ENCODE peak calls at places on chromosomes 7 and 10, in ten cellular contexts. U is GM06990; H is stimulated activated CD8-positive, alpha-beta memory T cell treated with anti-CD3 and anti-CD28 coated beads, Interleukin-12 subunit alpha, Interleukin-12 subunit beta, amount 100 ng/mL, for 4 hours; P is kidney epithelial cell; Q is astrocyte of the spinal cord; K is smooth muscle cell of the brain vasculature; O is GM23248; Y is cardiac muscle cell; L is amniotic stem cell; G is G401. X is an unnamed sample.

GRCh38 chr10:121078036-121078435 is 226.9 kb downstream of the WDR11 start:
- DNase-seq in U (no peak), H (no peak), P (no peak), Q (no peak), K (no peak), O (no peak), Y (no peak), L (no peak), G (no peak), X (no peak)

GRCh38 chr7:90594791-90595317 is 1.3 kb upstream of the CDK14 start:
- DNase-seq in U (no peak), H (no peak), P (peak; percentile 37), Q (peak; percentile 90), K (peak; percentile 28), O (peak; percentile 96), Y (peak; percentile 86), L (peak; percentile 24), G (peak; percentile 34), X (peak; percentile 44)

GRCh38 chr10:118590334-118590733 is 5.1 kb downstream of the PRLHR start:
- DNase-seq in U (no peak), H (no peak), P (no peak), Q (no peak), K (no peak), O (peak; percentile 13), Y (peak; percentile 66), L (no peak), G (peak; percentile 65), X (no peak)

GRCh38 chr7:30923774-30924413 is 12.2 kb downstream of the AQP1 start:
- DNase-seq in U (no peak), H (no peak), P (no peak), Q (no peak), K (no peak), O (no peak), Y (no peak), L (no peak), G (no peak), X (peak; percentile 17)

GRCh38 chr10:112215342-112215774 is 31.8 kb upstream of the GPAM start:
- DNase-seq in U (no peak), H (no peak), P (no peak), Q (no peak), K (no peak), O (no peak), Y (peak; percentile 59), L (no peak), G (no peak), X (no peak)

GRCh38 chr10:3477683-3478082 is 305.1 kb upstream of the PITRM1 start:
- DNase-seq in U (no peak), H (no peak), P (no peak), Q (peak; percentile 64), K (no peak), O (peak; percentile 91), Y (peak; percentile 89), L (no peak), G (no peak), X (no peak)

GRCh38 chr10:86857097-86857825 is 100.2 kb downstream of the MMRN2 start:
- DNase-seq in U (no peak), H (no peak), P (peak; percentile 7), Q (peak; percentile 10), K (no peak), O (peak; percentile 86), Y (peak; percentile 65), L (no peak), G (peak; percentile 33), X (no peak)

GRCh38 chr10:30915141-30915540 is 116.5 kb downstream of the ZNF438 start:
- DNase-seq in U (no peak), H (no peak), P (no peak), Q (no peak), K (no peak), O (peak; percentile 19), Y (peak; percentile 81), L (no peak), G (no peak), X (no peak)

GRCh38 chr10:63977329-63977923 is 456.2 kb downstream of the REEP3 start:
- DNase-seq in U (no peak), H (no peak), P (peak; percentile 1), Q (peak; percentile 9), K (peak; percentile 4), O (peak; percentile 56), Y (peak; percentile 51), L (no peak), G (peak; percentile 64), X (peak; percentile 54)

GRCh38 chr10:20641605-20642004 is 255.5 kb downstream of the NEBL start:
- DNase-seq in U (no peak), H (no peak), P (no peak), Q (no peak), K (no peak), O (no peak), Y (no peak), L (no peak), G (no peak), X (no peak)

GRCh38 chr7:132430863-132431822 is 145.1 kb downstream of the PLXNA4 start:
- DNase-seq in U (no peak), H (peak; percentile 37), P (peak; percentile 45), Q (peak; percentile 97), K (peak; percentile 9), O (peak; percentile 82), Y (peak; percentile 97), L (no peak), G (no peak), X (no peak)

GRCh38 chr7:130269318-130269694 is 2.6 kb downstream of the CPA2 start:
- DNase-seq in U (no peak), H (no peak), P (no peak), Q (no peak), K (no peak), O (no peak), Y (no peak), L (no peak), G (no peak), X (no peak)

GRCh38 chr10:49279015-49279880 is 19.7 kb upstream of the C10orf71 start:
- DNase-seq in U (no peak), H (no peak), P (no peak), Q (no peak), K (no peak), O (no peak), Y (no peak), L (no peak), G (no peak), X (no peak)

GRCh38 chr7:1358376-1359050 is 100.8 kb downstream of the MICALL2 start:
- DNase-seq in U (no peak), H (no peak), P (no peak), Q (no peak), K (no peak), O (no peak), Y (no peak), L (no peak), G (no peak), X (no peak)

GRCh38 chr10:11551915-11552602 is 59.4 kb downstream of the USP6NL start:
- DNase-seq in U (no peak), H (no peak), P (peak; percentile 87), Q (peak; percentile 93), K (peak; percentile 41), O (peak; percentile 92), Y (peak; percentile 91), L (peak; percentile 47), G (no peak), X (no peak)

X was measured in retina.